ENCODE peak calls at places on chromosomes 7 and 10, in five cellular contexts. One of them, this sample, is unnamed.

GRCh38 chr7:142188846-142189245 is 69.0 kb downstream of the PRSS58 start:
- DNase-seq in H1: no peak
- DNase-seq in mammary epithelial cell: peak; percentile 16
- DNase-seq in hepatocyte: no peak
- DNase-seq in colonic mucosa: no peak
- DNase-seq in this sample: no peak

GRCh38 chr7:101486056-101486763 is 123.5 kb downstream of the COL26A1 start:
- DNase-seq in H1: peak; percentile 68
- DNase-seq in mammary epithelial cell: no peak
- DNase-seq in hepatocyte: peak; percentile 62
- DNase-seq in colonic mucosa: no peak
- DNase-seq in this sample: no peak

GRCh38 chr7:130294314-130294713 is 1.4 kb downstream of the CPA4 start:
- DNase-seq in H1: no peak
- DNase-seq in mammary epithelial cell: peak; percentile 86
- DNase-seq in hepatocyte: no peak
- DNase-seq in colonic mucosa: no peak
- DNase-seq in this sample: no peak

GRCh38 chr10:32960022-32960421 is 2.0 kb upstream of the ITGB1 start:
- DNase-seq in H1: no peak
- DNase-seq in mammary epithelial cell: peak; percentile 13
- DNase-seq in hepatocyte: no peak
- DNase-seq in colonic mucosa: no peak
- DNase-seq in this sample: no peak

GRCh38 chr10:10658157-10658556 is 359.5 kb upstream of the CELF2 start:
- DNase-seq in H1: no peak
- DNase-seq in mammary epithelial cell: no peak
- DNase-seq in hepatocyte: no peak
- DNase-seq in colonic mucosa: no peak
- DNase-seq in this sample: no peak

GRCh38 chr7:137395425-137395824 is 51.9 kb upstream of the PTN start:
- DNase-seq in H1: no peak
- DNase-seq in mammary epithelial cell: no peak
- DNase-seq in hepatocyte: peak; percentile 5
- DNase-seq in colonic mucosa: no peak
- DNase-seq in this sample: no peak

GRCh38 chr10:43043773-43044394 is 33.0 kb upstream of the RET start:
- DNase-seq in H1: peak; percentile 51
- DNase-seq in mammary epithelial cell: no peak
- DNase-seq in hepatocyte: no peak
- DNase-seq in colonic mucosa: no peak
- DNase-seq in this sample: no peak

GRCh38 chr7:50865450-50865849 is 82.8 kb upstream of the GRB10 start:
- DNase-seq in H1: no peak
- DNase-seq in mammary epithelial cell: no peak
- DNase-seq in hepatocyte: no peak
- DNase-seq in colonic mucosa: no peak
- DNase-seq in this sample: no peak

GRCh38 chr10:75207868-75208167 is 2.8 kb upstream of the VDAC2 start:
- DNase-seq in H1: no peak
- DNase-seq in mammary epithelial cell: no peak
- DNase-seq in hepatocyte: peak; percentile 35
- DNase-seq in colonic mucosa: no peak
- DNase-seq in this sample: no peak

GRCh38 chr7:100706672-100707311 is 871 bp downstream of the POP7 start:
- DNase-seq in H1: no peak
- DNase-seq in mammary epithelial cell: no peak
- DNase-seq in hepatocyte: peak; percentile 69
- DNase-seq in colonic mucosa: peak; percentile 41
- DNase-seq in this sample: no peak

GRCh38 chr10:125839176-125839575 is 15.8 kb downstream of the BCCIP start:
- DNase-seq in H1: no peak
- DNase-seq in mammary epithelial cell: no peak
- DNase-seq in hepatocyte: no peak
- DNase-seq in colonic mucosa: no peak
- DNase-seq in this sample: no peak

GRCh38 chr10:124285587-124286527 is 132.9 kb downstream of the OAT start:
- DNase-seq in H1: no peak
- DNase-seq in mammary epithelial cell: no peak
- DNase-seq in hepatocyte: no peak
- DNase-seq in colonic mucosa: no peak
- DNase-seq in this sample: no peak

GRCh38 chr10:77179015-77179695 is 458.5 kb downstream of the KCNMA1 start:
- DNase-seq in H1: no peak
- DNase-seq in mammary epithelial cell: peak; percentile 77
- DNase-seq in hepatocyte: peak; percentile 65
- DNase-seq in colonic mucosa: no peak
- DNase-seq in this sample: peak; percentile 91

GRCh38 chr10:86957471-86958108 is at the start of gene MMRN2:
- DNase-seq in H1: no peak
- DNase-seq in mammary epithelial cell: no peak
- DNase-seq in hepatocyte: no peak
- DNase-seq in colonic mucosa: no peak
- DNase-seq in this sample: no peak
- H3K4me3 ChIP-seq in H1: no peak within 1 kb of the TSS
- H3K4me3 ChIP-seq in mammary epithelial cell: peak within 1 kb of the TSS; percentile 38
- H3K4me3 ChIP-seq in hepatocyte: no peak within 1 kb of the TSS
- H3K4me3 ChIP-seq in colonic mucosa: no peak within 1 kb of the TSS
- H3K4me3 ChIP-seq in this sample: no peak within 1 kb of the TSS

GRCh38 chr10:28600056-28600455 is 67.1 kb downstream of the WAC start:
- DNase-seq in H1: no peak
- DNase-seq in mammary epithelial cell: no peak
- DNase-seq in hepatocyte: no peak
- DNase-seq in colonic mucosa: no peak
- DNase-seq in this sample: no peak
- H3K36me3 ChIP-seq in H1: peaks cover 13% of the 10 kb centered on the region
- H3K36me3 ChIP-seq in mammary epithelial cell: peaks cover 24% of the 10 kb centered on the region
- H3K36me3 ChIP-seq in hepatocyte: peaks cover 3% of the 10 kb centered on the region
- H3K36me3 ChIP-seq in colonic mucosa: no peaks in the 10 kb centered on the region
- H3K36me3 ChIP-seq in this sample: peaks cover 80% of the 10 kb centered on the region

DNA sequence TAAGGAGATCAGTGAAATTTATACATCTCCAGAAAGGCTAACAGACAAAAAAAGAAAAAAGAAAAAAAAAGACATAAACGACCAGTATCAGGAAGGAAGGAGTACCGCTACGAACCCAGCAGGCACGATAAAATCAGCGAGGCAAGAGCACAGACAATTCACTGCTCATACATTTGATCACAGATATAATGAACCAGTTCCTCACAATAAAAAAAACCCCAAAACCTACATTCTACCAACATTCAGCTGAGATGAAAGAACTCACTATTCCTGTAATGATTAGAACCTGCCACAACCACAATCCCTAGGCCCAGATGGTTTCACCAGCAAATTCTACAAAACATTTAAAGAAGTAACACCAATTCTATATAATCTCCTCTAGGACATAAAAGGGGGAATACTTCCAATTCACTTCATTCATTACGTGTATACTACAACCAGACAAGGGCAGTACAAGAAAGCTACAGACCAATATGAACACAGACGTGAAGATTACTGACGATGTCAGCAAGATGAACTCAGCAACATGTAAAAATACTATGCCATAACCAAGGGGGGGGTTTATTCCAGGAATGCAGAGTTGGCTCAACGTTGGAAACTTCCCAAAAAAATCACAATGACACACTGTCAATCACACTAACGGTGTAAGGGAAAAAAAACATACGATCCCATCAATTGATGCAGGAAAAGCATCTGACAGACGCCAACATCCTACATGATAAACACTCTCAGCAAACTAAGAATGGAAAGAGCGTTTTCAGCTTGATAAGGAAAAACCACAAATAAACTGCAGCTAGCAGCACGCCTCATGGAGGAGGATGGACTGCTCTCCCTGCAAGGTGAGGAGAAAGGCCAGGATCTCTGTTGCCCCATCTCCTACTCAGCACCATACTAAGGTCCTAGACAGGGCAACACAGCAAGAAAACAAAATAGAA is 256.2 kb downstream of the ELFN1 start:
- DNase-seq in H1: no peak
- DNase-seq in mammary epithelial cell: no peak
- DNase-seq in hepatocyte: no peak
- DNase-seq in colonic mucosa: no peak
- DNase-seq in this sample: no peak
- H3K4me3 ChIP-seq in H1: no peak overlapping the region
- H3K4me3 ChIP-seq in mammary epithelial cell: no peak overlapping the region
- H3K4me3 ChIP-seq in hepatocyte: no peak overlapping the region
- H3K4me3 ChIP-seq in colonic mucosa: no peak overlapping the region
- H3K4me3 ChIP-seq in this sample: no peak overlapping the region

GRCh38 chr10:73840403-73841301 is 29.3 kb upstream of the NDST2 start:
- DNase-seq in H1: no peak
- DNase-seq in mammary epithelial cell: no peak
- DNase-seq in hepatocyte: no peak
- DNase-seq in colonic mucosa: no peak
- DNase-seq in this sample: no peak

GRCh38 chr10:73840056-73840402 is 28.6 kb upstream of the NDST2 start:
- DNase-seq in H1: no peak
- DNase-seq in mammary epithelial cell: no peak
- DNase-seq in hepatocyte: no peak
- DNase-seq in colonic mucosa: no peak
- DNase-seq in this sample: no peak

GRCh38 chr10:73842349-73842748 is 31.0 kb upstream of the NDST2 start:
- DNase-seq in H1: no peak
- DNase-seq in mammary epithelial cell: no peak
- DNase-seq in hepatocyte: no peak
- DNase-seq in colonic mucosa: no peak
- DNase-seq in this sample: no peak

GRCh38 chr10:73843254-73843653 is 31.1 kb downstream of the CAMK2G start:
- DNase-seq in H1: no peak
- DNase-seq in mammary epithelial cell: no peak
- DNase-seq in hepatocyte: no peak
- DNase-seq in colonic mucosa: no peak
- DNase-seq in this sample: no peak

DNA sequence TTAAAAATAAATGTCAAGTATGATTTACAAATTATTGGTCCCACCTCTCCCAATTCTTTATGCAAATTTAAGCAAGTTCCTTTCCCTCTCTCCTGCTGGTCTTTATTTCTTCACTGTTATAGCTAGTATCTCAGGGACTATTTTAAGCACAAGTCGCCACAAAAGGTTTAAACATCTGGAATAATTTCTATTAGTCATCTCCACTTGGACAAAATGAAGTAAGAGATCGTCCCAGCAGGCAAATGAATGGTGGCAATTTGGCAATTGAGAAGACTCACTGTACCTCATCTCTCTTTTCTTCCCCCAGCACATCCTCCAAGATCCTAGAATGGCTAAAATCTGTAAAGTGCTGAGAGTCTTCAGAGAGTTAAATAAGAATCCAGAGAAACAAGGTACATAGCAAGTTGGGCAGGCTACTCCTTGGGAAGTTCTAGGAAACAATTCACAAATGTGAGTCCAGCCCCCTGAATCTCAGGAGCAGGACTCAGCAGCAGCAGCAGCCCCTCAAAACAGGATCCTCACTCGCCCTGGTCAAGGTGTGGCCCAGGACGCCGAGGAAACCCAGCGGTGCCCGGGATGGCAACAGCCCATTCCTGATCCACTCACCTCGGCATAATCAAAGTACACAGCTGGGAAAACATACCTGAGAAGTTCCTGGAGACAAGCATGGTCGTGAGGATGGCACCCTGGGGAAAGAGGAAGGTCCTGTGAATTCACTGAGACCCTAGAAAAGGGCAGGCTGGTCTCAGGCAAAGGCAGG is 30.3 kb upstream of the NDST2 start:
- DNase-seq in H1: no peak
- DNase-seq in mammary epithelial cell: no peak
- DNase-seq in hepatocyte: no peak
- DNase-seq in colonic mucosa: no peak
- DNase-seq in this sample: no peak
- H3K36me3 ChIP-seq in H1: peaks cover 21% of the 10 kb centered on the region
- H3K36me3 ChIP-seq in mammary epithelial cell: no peaks in the 10 kb centered on the region
- H3K36me3 ChIP-seq in hepatocyte: no peaks in the 10 kb centered on the region
- H3K36me3 ChIP-seq in colonic mucosa: peaks cover 14% of the 10 kb centered on the region
- H3K36me3 ChIP-seq in this sample: peaks cover 37% of the 10 kb centered on the region

DNA sequence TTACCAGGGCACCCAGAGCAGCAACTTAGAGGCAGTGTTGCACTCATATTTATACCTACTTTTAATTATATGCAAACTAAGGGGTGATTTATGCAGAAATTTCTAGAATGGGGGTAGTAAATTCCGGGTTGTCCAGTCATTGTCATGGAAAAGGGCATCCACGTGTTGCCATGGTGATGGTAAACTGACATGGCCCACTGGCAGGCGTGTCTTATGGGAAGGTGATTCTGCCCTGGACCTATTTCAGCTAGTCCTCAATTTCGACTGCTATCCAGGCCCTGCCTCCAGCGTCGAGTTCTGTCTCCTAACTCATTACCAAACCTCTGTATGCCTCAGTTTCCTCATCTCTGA is 12.8 kb downstream of the SNX8 start:
- DNase-seq in H1: no peak
- DNase-seq in mammary epithelial cell: no peak
- DNase-seq in hepatocyte: no peak
- DNase-seq in colonic mucosa: no peak
- DNase-seq in this sample: no peak
- H3K4me3 ChIP-seq in H1: no peak overlapping the region
- H3K4me3 ChIP-seq in mammary epithelial cell: no peak overlapping the region
- H3K4me3 ChIP-seq in hepatocyte: no peak overlapping the region
- H3K4me3 ChIP-seq in colonic mucosa: no peak overlapping the region
- H3K4me3 ChIP-seq in this sample: no peak overlapping the region

GRCh38 chr10:100201549-100201948 is 15.7 kb upstream of the ERLIN1 start:
- DNase-seq in H1: no peak
- DNase-seq in mammary epithelial cell: no peak
- DNase-seq in hepatocyte: no peak
- DNase-seq in colonic mucosa: no peak
- DNase-seq in this sample: no peak
- H3K36me3 ChIP-seq in H1: peaks cover 32% of the 10 kb centered on the region
- H3K36me3 ChIP-seq in mammary epithelial cell: peaks cover 39% of the 10 kb centered on the region
- H3K36me3 ChIP-seq in hepatocyte: no peaks in the 10 kb centered on the region
- H3K36me3 ChIP-seq in colonic mucosa: peaks cover 7% of the 10 kb centered on the region
- H3K36me3 ChIP-seq in this sample: peaks cover 42% of the 10 kb centered on the region